ENCODE peak calls at places on chromosome 9, in four cellular contexts. L is ovary, H is M059J, I is sciatic nerve. U is an unnamed sample.
A peak's percentile ranks its signal among the peaks of the same experiment; 100 is the strongest.

GRCh38 chr9:105911104-105911911 is 217.0 kb downstream of the TMEM38B start:
- DNase-seq in L (no peak), H (peak; percentile 30), I (no peak), U (peak; percentile 51)

GRCh38 chr9:19675492-19675891 is 113.3 kb downstream of the SLC24A2 start:
- DNase-seq in L (no peak), H (no peak), I (no peak), U (no peak)

GRCh38 chr9:25205285-25205684 is 473.0 kb downstream of the TUSC1 start:
- DNase-seq in L (no peak), H (no peak), I (no peak), U (no peak)

GRCh38 chr9:137760426-137760825 is 117.2 kb upstream of the CACNA1B start:
- DNase-seq in L (peak; percentile 65), H (peak; percentile 10), I (no peak), U (peak; percentile 10)

GRCh38 chr9:103804077-103804735 is 289.9 kb upstream of the SMC2 start:
- DNase-seq in L (no peak), H (peak; percentile 57), I (no peak), U (peak; percentile 53)

GRCh38 chr9:134949681-134950403 is 32.1 kb upstream of the FCN1 start:
- DNase-seq in L (no peak), H (no peak), I (peak; percentile 42), U (no peak)

GRCh38 chr9:22050924-22051323 is 41.8 kb upstream of the CDKN2B start:
- DNase-seq in L (no peak), H (no peak), I (no peak), U (no peak)

GRCh38 chr9:132679946-132680620 is 9.8 kb downstream of the GTF3C4 start:
- DNase-seq in L (no peak), H (no peak), I (no peak), U (no peak)

GRCh38 chr9:115651456-115651855 is 502.1 kb upstream of the PAPPA start:
- DNase-seq in L (no peak), H (no peak), I (no peak), U (peak; percentile 83)

GRCh38 chr9:123339666-123340414 is 16.2 kb upstream of the CRB2 start:
- DNase-seq in L (no peak), H (peak; percentile 61), I (no peak), U (peak; percentile 13)

GRCh38 chr9:84137968-84138367 is 157.4 kb downstream of the RMI1 start:
- DNase-seq in L (no peak), H (peak; percentile 21), I (no peak), U (no peak)

GRCh38 chr9:73371801-73372200 is 220.1 kb downstream of the ANXA1 start:
- DNase-seq in L (no peak), H (no peak), I (no peak), U (no peak)

GRCh38 chr9:98255064-98255577 is 328 bp downstream of the TBC1D2 start:
- DNase-seq in L (peak; percentile 36), H (peak; percentile 74), I (no peak), U (peak; percentile 76)

GRCh38 chr9:108549184-108549583 is 306.6 kb downstream of the ACTL7B start:
- DNase-seq in L (no peak), H (peak; percentile 39), I (no peak), U (no peak)

GRCh38 chr9:86407022-86407421 is 52.8 kb upstream of the TUT7 start:
- DNase-seq in L (no peak), H (peak; percentile 84), I (no peak), U (peak; percentile 52)

GRCh38 chr9:86948153-86948929 is 1.0 kb upstream of the GAS1 start:
- DNase-seq in L (peak; percentile 83), H (peak; percentile 79), I (peak; percentile 89), U (peak; percentile 82)

GRCh38 chr9:95349109-95350038 is 31.9 kb upstream of the FANCC start:
- DNase-seq in L (no peak), H (no peak), I (no peak), U (no peak)

GRCh38 chr9:92328225-92328624 is 2.5 kb downstream of the CENPP start:
- DNase-seq in L (no peak), H (peak; percentile 56), I (no peak), U (peak; percentile 61)

GRCh38 chr9:34114436-34114835 is 12.1 kb downstream of the DCAF12 start:
- DNase-seq in L (no peak), H (no peak), I (no peak), U (no peak)